ENCODE peak calls at places on chromosome 1, in six cellular contexts. U, M, E, T, I and D are unnamed samples.

GRCh38 chr1:162302246-162302645 is 74.4 kb downstream of the SPATA46 start:
- DNase-seq in T (no peak), I (no peak), M (no peak), U (no peak), E (no peak), D (no peak)

GRCh38 chr1:2091611-2092604 is 41.7 kb downstream of the PRKCZ start:
- DNase-seq in I (peak; percentile 29), M (no peak), E (peak; percentile 82), U (no peak), T (no peak), D (peak; percentile 42)

GRCh38 chr1:33445108-33445507 is 14.2 kb upstream of the PHC2 start:
- DNase-seq in I (no peak), M (no peak), E (no peak), T (no peak), U (no peak), D (no peak)

GRCh38 chr1:170126691-170127090 is 19.1 kb upstream of the NTMT2 start:
- DNase-seq in U (peak; percentile 39), M (peak; percentile 90), T (peak; percentile 95), E (peak; percentile 41), I (peak; percentile 94), D (peak; percentile 39)

GRCh38 chr1:218266356-218266755 is 18.7 kb upstream of the RRP15 start:
- DNase-seq in T (peak; percentile 8), M (no peak), U (no peak), I (no peak), E (no peak), D (no peak)

GRCh38 chr1:42002220-42002619 is 83.5 kb upstream of the HIVEP3 start:
- DNase-seq in E (no peak), U (no peak), I (no peak), T (no peak), M (no peak), D (no peak)

GRCh38 chr1:230263573-230264195 is 162.4 kb downstream of the PGBD5 start:
- DNase-seq in M (no peak), T (no peak), U (no peak), E (no peak), I (no peak), D (no peak)

GRCh38 chr1:244662604-244663003 is 9.7 kb downstream of the DESI2 start:
- DNase-seq in M (no peak), E (no peak), T (no peak), I (no peak), U (no peak), D (no peak)

GRCh38 chr1:224733021-224733911 is 117.1 kb downstream of the CNIH3 start:
- DNase-seq in E (no peak), M (peak; percentile 78), T (peak; percentile 25), I (peak; percentile 5), U (no peak), D (no peak)

GRCh38 chr1:93394514-93394913 is 48.8 kb downstream of the DR1 start:
- DNase-seq in M (no peak), U (no peak), I (no peak), T (peak; percentile 12), E (no peak), D (no peak)

GRCh38 chr1:119771016-119771415 is 2.3 kb upstream of the HMGCS2 start:
- DNase-seq in M (no peak), I (no peak), E (no peak), U (no peak), T (peak; percentile 22), D (no peak)

GRCh38 chr1:172719694-172720138 is 60.8 kb downstream of the FASLG start:
- DNase-seq in U (no peak), T (peak; percentile 57), I (no peak), E (no peak), M (peak; percentile 67), D (peak; percentile 39)

GRCh38 chr1:221708987-221709386 is 32.9 kb downstream of the DUSP10 start:
- DNase-seq in U (no peak), I (no peak), M (peak; percentile 94), E (no peak), T (peak; percentile 89), D (peak; percentile 40)

GRCh38 chr1:117877823-117878222 is 51.6 kb downstream of the GDAP2 start:
- DNase-seq in E (no peak), U (no peak), I (no peak), T (no peak), M (no peak), D (no peak)

GRCh38 chr1:84693009-84693408 is 2.7 kb upstream of the SSX2IP start:
- DNase-seq in T (no peak), M (peak; percentile 37), I (no peak), E (no peak), U (no peak), D (no peak)

GRCh38 chr1:1431006-1431844 is 4.3 kb upstream of the VWA1 start:
- DNase-seq in U (no peak), M (no peak), T (no peak), E (no peak), I (peak; percentile 46), D (no peak)

GRCh38 chr1:61237659-61238370 is 155.5 kb downstream of the NFIA start:
- DNase-seq in I (no peak), T (no peak), U (no peak), E (no peak), M (no peak), D (no peak)

GRCh38 chr1:237677979-237678378 is 212.7 kb downstream of the ZP4 start:
- DNase-seq in I (peak; percentile 36), E (no peak), M (peak; percentile 76), T (peak; percentile 83), U (no peak), D (no peak)

GRCh38 chr1:230827081-230827681 is 41.1 kb downstream of the C1orf198 start:
- DNase-seq in M (no peak), U (no peak), T (peak; percentile 41), I (no peak), E (no peak), D (no peak)

GRCh38 chr1:17155257-17155895 is 36.1 kb upstream of the PADI2 start:
- DNase-seq in E (peak; percentile 10), M (no peak), U (no peak), I (peak; percentile 90), T (no peak), D (no peak)

GRCh38 chr1:214514032-214514818 is 37.2 kb downstream of the PTPN14 start:
- DNase-seq in U (no peak), M (peak; percentile 75), E (no peak), T (peak; percentile 80), I (no peak), D (no peak)

GRCh38 chr1:114339379-114339778 is 171.6 kb downstream of the TRIM33 start:
- DNase-seq in T (no peak), I (no peak), U (no peak), M (no peak), E (no peak), D (no peak)

GRCh38 chr1:162388615-162389014 is 7.1 kb downstream of the C1orf226 start:
- DNase-seq in U (no peak), I (peak; percentile 50), T (no peak), E (no peak), M (peak; percentile 46), D (no peak)

GRCh38 chr1:179742717-179743678 is at the start of gene FAM163A:
- DNase-seq in E (peak; percentile 64), T (no peak), I (no peak), U (no peak), M (no peak), D (peak; percentile 46)

GRCh38 chr1:97412155-97412554 is 508.7 kb downstream of the DPYD start:
- DNase-seq in M (peak; percentile 1), E (no peak), T (peak; percentile 50), I (no peak), U (no peak), D (no peak)

GRCh38 chr1:10980094-10980577 is 32.3 kb upstream of the TARDBP start:
- DNase-seq in I (no peak), U (peak; percentile 80), M (peak; percentile 38), T (peak; percentile 31), E (peak; percentile 97), D (peak; percentile 82)

GRCh38 chr1:232014941-232015340 is 388.4 kb downstream of the DISC1 start:
- DNase-seq in U (no peak), M (no peak), E (no peak), T (no peak), I (no peak), D (no peak)

GRCh38 chr1:38235705-38236104 is 189.1 kb upstream of the POU3F1 start:
- DNase-seq in U (no peak), I (no peak), M (no peak), T (peak; percentile 58), E (no peak), D (no peak)

GRCh38 chr1:192183788-192184187 is 25.5 kb downstream of the RGS18 start:
- DNase-seq in U (no peak), I (no peak), T (no peak), M (no peak), E (no peak), D (no peak)

GRCh38 chr1:223726380-223727001 is 14.2 kb downstream of the CAPN2 start:
- DNase-seq in I (peak; percentile 56), T (peak; percentile 98), M (peak; percentile 98), E (peak; percentile 89), U (no peak), D (no peak)
- H3K23ac ChIP-seq in I (no peak overlapping the region), T (peak overlapping the region; percentile 57), M (no peak overlapping the region), E (no peak overlapping the region), U (no peak overlapping the region), D (no peak overlapping the region)

DNA sequence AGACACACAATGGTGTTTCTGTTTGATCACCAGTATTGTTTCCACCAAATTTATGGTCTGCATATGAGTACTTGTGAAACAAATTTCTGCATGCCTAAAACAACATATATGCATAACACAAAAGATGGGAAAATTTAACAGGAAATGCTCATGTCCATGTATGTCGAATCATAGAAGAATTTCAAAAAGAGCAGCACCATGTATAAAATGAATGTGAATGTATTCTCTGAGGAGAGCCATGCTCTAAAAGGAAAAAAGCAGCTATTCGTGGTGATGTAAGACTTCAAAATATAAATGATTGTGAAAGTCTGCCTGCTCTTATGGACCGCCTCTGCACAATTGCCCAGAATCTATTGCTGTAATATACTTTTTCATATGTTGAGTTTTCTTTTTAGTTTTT is 66.8 kb downstream of the EPB41 start:
- DNase-seq in I (no peak), T (no peak), M (no peak), U (no peak), E (no peak), D (no peak)
- H4K91ac ChIP-seq in I (no peak overlapping the region), T (no peak overlapping the region), M (no peak overlapping the region), U (no peak overlapping the region), E (no peak overlapping the region), D (no peak overlapping the region)

GRCh38 chr1:55039342-55040082 is at the start of gene PCSK9:
- DNase-seq in E (peak; percentile 85), I (no peak), T (no peak), U (no peak), M (peak; percentile 38), D (peak; percentile 42)

GRCh38 chr1:55041613-55042012 is 2.3 kb downstream of the PCSK9 start:
- DNase-seq in U (no peak), E (no peak), I (no peak), T (no peak), M (no peak), D (no peak)

GRCh38 chr1:55040953-55041494 is 1.7 kb downstream of the PCSK9 start:
- DNase-seq in U (no peak), T (no peak), E (no peak), M (no peak), I (no peak), D (no peak)

GRCh38 chr1:55038974-55039341 is 390 bp upstream of the PCSK9 start:
- DNase-seq in M (no peak), E (no peak), I (no peak), T (no peak), U (no peak), D (no peak)

GRCh38 chr1:55040083-55040952 is 970 bp downstream of the PCSK9 start:
- DNase-seq in E (no peak), M (no peak), U (no peak), T (no peak), I (no peak), D (no peak)
- H3K23ac ChIP-seq in E (no peak overlapping the region), M (no peak overlapping the region), U (no peak overlapping the region), T (no peak overlapping the region), I (no peak overlapping the region), D (peak overlapping the region; percentile 95)

GRCh38 chr1:15244813-15245212 is 2.2 kb upstream of the FHAD1 start:
- DNase-seq in E (no peak), I (no peak), M (no peak), U (no peak), T (no peak), D (no peak)
- H4K91ac ChIP-seq in E (no peak overlapping the region), I (no peak overlapping the region), M (no peak overlapping the region), U (no peak overlapping the region), T (no peak overlapping the region), D (no peak overlapping the region)